ENCODE peak calls at places on chromosomes 7 and 10, in four cellular contexts. X is IMR-90, H is GM23338, C is HepG2. O is an unnamed sample.

GRCh38 chr7:36286241-36286640 is 103.4 kb upstream of the ANLN start:
- DNase-seq in C (no peak), X (no peak), H (no peak), O (no peak)

GRCh38 chr10:104260775-104261115 is 6.1 kb downstream of the GSTO1 start:
- DNase-seq in H (no peak), C (no peak), X (peak; percentile 81), O (no peak)

GRCh38 chr7:27248911-27249723 is 6.5 kb downstream of the EVX1 start:
- DNase-seq in X (no peak), C (no peak), H (peak; percentile 37), O (no peak)

GRCh38 chr10:108180883-108181282 is 1016.4 kb upstream of the SORCS1 start:
- DNase-seq in X (no peak), H (peak; percentile 5), C (no peak), O (no peak)

GRCh38 chr10:87842220-87842641 is 21.1 kb downstream of the KLLN start:
- DNase-seq in X (peak; percentile 48), H (no peak), C (peak; percentile 77), O (no peak)

GRCh38 chr10:17768957-17769356 is 17.0 kb downstream of the TMEM236 start:
- DNase-seq in H (no peak), C (no peak), X (peak; percentile 40), O (no peak)

GRCh38 chr7:101953248-101953819 is 135.9 kb downstream of the CUX1 start:
- DNase-seq in X (peak; percentile 92), H (no peak), C (no peak), O (no peak)

GRCh38 chr10:119634219-119634544 is 17.0 kb upstream of the BAG3 start:
- DNase-seq in C (no peak), X (no peak), H (no peak), O (no peak)

GRCh38 chr7:80686576-80686975 is 48.1 kb downstream of the CD36 start:
- DNase-seq in C (no peak), H (no peak), X (peak; percentile 68), O (no peak)

GRCh38 chr7:5397657-5398237 is 25.9 kb downstream of the TNRC18 start:
- DNase-seq in H (no peak), C (no peak), X (no peak), O (no peak)
- H3K4me3 ChIP-seq in H (no peak overlapping the region), C (no peak overlapping the region), X (no peak overlapping the region), O (no peak overlapping the region)

DNA sequence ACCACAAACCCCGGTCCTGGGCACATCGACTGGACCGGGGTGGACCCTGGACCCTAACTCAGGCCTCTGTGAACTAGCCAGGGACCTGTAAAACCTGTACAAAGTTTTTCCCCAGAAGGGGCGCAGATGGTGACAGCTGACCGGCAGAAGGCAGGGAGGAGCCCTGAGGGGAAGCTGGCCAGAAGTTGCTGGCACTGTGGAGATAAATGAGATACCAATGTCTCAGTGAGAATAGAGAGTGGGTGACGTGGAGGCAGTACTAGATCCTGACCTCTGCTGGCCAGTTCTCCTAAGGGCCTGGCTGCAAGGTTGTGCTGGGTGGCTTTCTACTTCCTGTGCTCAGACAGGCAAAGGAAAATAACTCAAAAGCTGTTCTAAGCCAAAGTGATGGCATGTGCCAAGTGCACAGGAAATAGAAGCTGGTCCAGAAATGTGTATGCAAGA is 10.6 kb upstream of the TSPAN14 start:
- DNase-seq in C (peak; percentile 41), X (no peak), H (peak; percentile 37), O (no peak)
- TF ChIP-seq CTCF in C (peak; percentile 77), X (peak; percentile 15), H (peak; percentile 41), O (peak; percentile 67)

GRCh38 chr10:14879801-14880193 is 1.1 kb downstream of the SUV39H2 start:
- DNase-seq in X (no peak), H (peak; percentile 8), C (no peak), O (no peak)

GRCh38 chr10:14876764-14877163 is 1.9 kb upstream of the SUV39H2 start:
- DNase-seq in H (no peak), X (no peak), C (no peak), O (no peak)

GRCh38 chr10:14879055-14879800 is 562 bp downstream of the SUV39H2 start:
- DNase-seq in X (no peak), H (peak; percentile 52), C (peak; percentile 9), O (no peak)

GRCh38 chr10:14878266-14879054 is at the start of gene SUV39H2:
- DNase-seq in X (peak; percentile 91), C (peak; percentile 87), H (peak; percentile 96), O (peak; percentile 72)

GRCh38 chr10:14880201-14880600 is 1.5 kb downstream of the SUV39H2 start:
- DNase-seq in H (peak; percentile 40), C (no peak), X (no peak), O (no peak)
- H3K4me3 ChIP-seq in H (peak overlapping the region; percentile 73), C (peak overlapping the region; percentile 98), X (peak overlapping the region; percentile 91), O (peak overlapping the region; percentile 92)

GRCh38 chr10:5506751-5507648 is 7.6 kb upstream of the CALML5 start:
- DNase-seq in H (no peak), X (no peak), C (no peak), O (no peak)
- TF ChIP-seq CTCF in H (no peak), X (no peak), C (no peak), O (no peak)

GRCh38 chr10:73875139-73875475 is 752 bp upstream of the CAMK2G start:
- DNase-seq in X (no peak), C (no peak), H (no peak), O (no peak)
- H3K4me3 ChIP-seq in X (peak overlapping the region; percentile 79), C (peak overlapping the region; percentile 79), H (peak overlapping the region; percentile 75), O (peak overlapping the region; percentile 58)

O was measured in LNCaP clone FGC.